ENCODE peak calls at places on chromosomes 16 and 17, in ten cellular contexts. Q is AG04450; A is mesothelial cell of epicardium; P is foreskin fibroblast; T is stimulated activated CD8-positive, alpha-beta memory T cell treated with anti-CD3 and anti-CD28 coated beads, Interleukin-7, amount 100 ng/mL, for 1 hour; S is NCI-H2081; Z is NCI-H1694 treated with DMSO at 0.1 percent for 48 hours; L is stimulated activated CD4-positive, alpha-beta T cell treated with anti-CD3 and anti-CD28 coated beads, Interleukin-2, amount 100 ng/mL, for 24 hours; R is AG04449; J is hepatocyte. E is an unnamed sample.

GRCh38 chr17:28712037-28712704 is 483 bp upstream of the PROCA1 start:
- DNase-seq in Q (no peak), A (no peak), P (no peak), T (no peak), S (no peak), Z (no peak), L (peak), R (no peak), J (peak), E (peak)

GRCh38 chr16:16019488-16019887 is 70.1 kb downstream of the ABCC1 start:
- DNase-seq in Q (no peak), A (no peak), P (peak), T (no peak), S (no peak), Z (no peak), L (no peak), R (no peak), J (no peak), E (no peak)

GRCh38 chr16:57329718-57330327 is 28.8 kb upstream of the CCL22 start:
- DNase-seq in Q (no peak), A (no peak), P (no peak), T (no peak), S (no peak), Z (no peak), L (no peak), R (no peak), J (no peak), E (no peak)

GRCh38 chr17:39270923-39271322 is 45.2 kb upstream of the STAC2 start:
- DNase-seq in Q (peak), A (no peak), P (peak), T (no peak), S (no peak), Z (peak), L (no peak), R (peak), J (peak), E (no peak)

GRCh38 chr17:7394452-7395191 is at the start of gene PLSCR3:
- DNase-seq in Q (peak), A (peak), P (peak), T (peak), S (peak), Z (peak), L (peak), R (no peak), J (peak), E (peak)

GRCh38 chr17:7223375-7223774 is 3.6 kb downstream of the ACADVL start:
- DNase-seq in Q (no peak), A (no peak), P (no peak), T (no peak), S (no peak), Z (no peak), L (no peak), R (no peak), J (no peak), E (no peak)

GRCh38 chr17:19370493-19370960 is 7.8 kb upstream of the MAPK7 start:
- DNase-seq in Q (no peak), A (no peak), P (no peak), T (peak), S (no peak), Z (no peak), L (no peak), R (no peak), J (no peak), E (no peak)

GRCh38 chr16:48676836-48677235 is 66.9 kb upstream of the N4BP1 start:
- DNase-seq in Q (no peak), A (no peak), P (peak), T (no peak), S (no peak), Z (no peak), L (no peak), R (no peak), J (no peak), E (no peak)

GRCh38 chr16:14117051-14117450 is 45.9 kb downstream of the MRTFB start:
- DNase-seq in Q (no peak), A (no peak), P (no peak), T (no peak), S (no peak), Z (no peak), L (no peak), R (no peak), J (no peak), E (no peak)

GRCh38 chr16:1347286-1347855 is 4.3 kb downstream of the TSR3 start:
- DNase-seq in Q (no peak), A (no peak), P (no peak), T (no peak), S (no peak), Z (no peak), L (no peak), R (no peak), J (no peak), E (no peak)

GRCh38 chr17:79338589-79338988 is 264.0 kb downstream of the ENGASE start:
- DNase-seq in Q (no peak), A (no peak), P (peak), T (no peak), S (no peak), Z (no peak), L (no peak), R (no peak), J (no peak), E (no peak)

GRCh38 chr16:13056607-13057006 is 155.2 kb downstream of the SHISA9 start:
- DNase-seq in Q (no peak), A (no peak), P (no peak), T (no peak), S (no peak), Z (no peak), L (no peak), R (no peak), J (no peak), E (no peak)

GRCh38 chr16:19715566-19715965 is 2.5 kb downstream of the KNOP1 start:
- DNase-seq in Q (no peak), A (no peak), P (no peak), T (no peak), S (no peak), Z (no peak), L (no peak), R (no peak), J (no peak), E (no peak)

GRCh38 chr16:23351360-23351759 is 49.3 kb downstream of the SCNN1B start:
- DNase-seq in Q (no peak), A (no peak), P (no peak), T (no peak), S (no peak), Z (no peak), L (no peak), R (no peak), J (no peak), E (no peak)

GRCh38 chr17:40084477-40084876 is 15.9 kb downstream of the NR1D1 start:
- DNase-seq in Q (no peak), A (no peak), P (no peak), T (no peak), S (no peak), Z (no peak), L (no peak), R (no peak), J (no peak), E (no peak)

GRCh38 chr17:39208893-39209292 is 8.8 kb downstream of the RPL19 start:
- DNase-seq in Q (no peak), A (no peak), P (no peak), T (no peak), S (no peak), Z (peak), L (no peak), R (no peak), J (no peak), E (peak)

GRCh38 chr16:35171106-35171505 is 1711.7 kb downstream of the TP53TG3F start:
- DNase-seq in Q (no peak), A (no peak), P (no peak), T (no peak), S (no peak), Z (no peak), L (no peak), R (no peak), J (no peak), E (no peak)

GRCh38 chr17:79287743-79288142 is 213.1 kb downstream of the ENGASE start:
- DNase-seq in Q (no peak), A (no peak), P (no peak), T (no peak), S (no peak), Z (no peak), L (no peak), R (no peak), J (no peak), E (no peak)

GRCh38 chr17:12549499-12549901 is 116.2 kb upstream of the MYOCD start:
- DNase-seq in Q (no peak), A (no peak), P (no peak), T (no peak), S (no peak), Z (no peak), L (no peak), R (peak), J (no peak), E (no peak)

GRCh38 chr16:76114681-76115080 is 162.5 kb upstream of the CNTNAP4 start:
- DNase-seq in Q (no peak), A (no peak), P (no peak), T (no peak), S (no peak), Z (peak), L (no peak), R (no peak), J (no peak), E (no peak)

GRCh38 chr16:64830653-64831052 is 291.2 kb downstream of the CDH11 start:
- DNase-seq in Q (peak), A (no peak), P (peak), T (no peak), S (no peak), Z (no peak), L (no peak), R (peak), J (no peak), E (no peak)

GRCh38 chr17:34601431-34601830 is 22.0 kb downstream of the TMEM132E start:
- DNase-seq in Q (no peak), A (no peak), P (no peak), T (no peak), S (no peak), Z (no peak), L (no peak), R (no peak), J (no peak), E (no peak)

GRCh38 chr17:15265131-15265530 is at the start of gene PMP22:
- DNase-seq in Q (no peak), A (no peak), P (no peak), T (no peak), S (no peak), Z (no peak), L (no peak), R (no peak), J (no peak), E (no peak)

GRCh38 chr16:27355610-27356009 is 41.8 kb downstream of the IL4R start:
- DNase-seq in Q (no peak), A (no peak), P (no peak), T (no peak), S (no peak), Z (no peak), L (peak), R (no peak), J (no peak), E (peak)

GRCh38 chr16:28189237-28189636 is 22.5 kb downstream of the XPO6 start:
- DNase-seq in Q (no peak), A (no peak), P (no peak), T (no peak), S (no peak), Z (no peak), L (no peak), R (no peak), J (no peak), E (no peak)